ENCODE peak calls at places on chromosomes 11 and 22, in eight cellular contexts. L, R, W, A, D, F, J and I are unnamed samples.

GRCh38 chr22:42229455-42230149 is 40.9 kb downstream of the TCF20 start:
- ATAC-seq in L (no peak), R (no peak), W (no peak), A (no peak), D (peak), F (no peak), J (no peak), I (no peak)

GRCh38 chr22:30023099-30023498 is 57.2 kb upstream of the HORMAD2 start:
- ATAC-seq in L (no peak), R (no peak), W (no peak), A (no peak), D (no peak), F (no peak), J (no peak), I (no peak)

GRCh38 chr11:128458316-128458715 is 129.0 kb downstream of the ETS1 start:
- ATAC-seq in L (no peak), R (peak), W (no peak), A (no peak), D (peak), F (peak), J (no peak), I (peak)

GRCh38 chr22:41567452-41567768 is 6.6 kb downstream of the CSDC2 start:
- ATAC-seq in L (no peak), R (no peak), W (no peak), A (no peak), D (no peak), F (no peak), J (no peak), I (no peak)

GRCh38 chr11:95652002-95652472 is 137.5 kb downstream of the FAM76B start:
- ATAC-seq in L (no peak), R (no peak), W (no peak), A (no peak), D (no peak), F (no peak), J (peak), I (no peak)

GRCh38 chr11:48101044-48101733 is 115.4 kb upstream of the OR4B1 start:
- ATAC-seq in L (peak), R (no peak), W (no peak), A (no peak), D (no peak), F (no peak), J (peak), I (no peak)

GRCh38 chr11:64875369-64876225 is 2.8 kb downstream of the EHD1 start:
- ATAC-seq in L (peak), R (no peak), W (no peak), A (no peak), D (no peak), F (no peak), J (no peak), I (no peak)

GRCh38 chr22:22746061-22746962 is 101.9 kb downstream of the GGTLC2 start:
- ATAC-seq in L (no peak), R (no peak), W (peak), A (no peak), D (no peak), F (peak), J (peak), I (no peak)

GRCh38 chr11:130121430-130121978 is 38.1 kb upstream of the ST14 start:
- ATAC-seq in L (no peak), R (peak), W (no peak), A (no peak), D (no peak), F (no peak), J (no peak), I (no peak)

GRCh38 chr22:27120036-27120435 is 462.6 kb downstream of the MIAT start:
- ATAC-seq in L (no peak), R (no peak), W (no peak), A (no peak), D (no peak), F (no peak), J (no peak), I (no peak)

GRCh38 chr11:36485296-36485870 is 24.7 kb downstream of the TRAF6 start:
- ATAC-seq in L (no peak), R (no peak), W (no peak), A (no peak), D (no peak), F (no peak), J (no peak), I (no peak)

GRCh38 chr11:18394928-18395734 is 768 bp downstream of the LDHA start:
- ATAC-seq in L (no peak), R (no peak), W (peak), A (peak), D (peak), F (no peak), J (peak), I (no peak)

GRCh38 chr22:22093743-22094142 is 111.2 kb upstream of the TOP3B start:
- ATAC-seq in L (no peak), R (no peak), W (no peak), A (no peak), D (no peak), F (no peak), J (no peak), I (no peak)

GRCh38 chr11:2306971-2307732 is 5.3 kb downstream of the TSPAN32 start:
- ATAC-seq in L (no peak), R (no peak), W (no peak), A (no peak), D (peak), F (no peak), J (no peak), I (peak)

GRCh38 chr11:7600205-7600775 is 73.0 kb downstream of the CYB5R2 start:
- ATAC-seq in L (peak), R (peak), W (no peak), A (no peak), D (peak), F (peak), J (peak), I (peak)

GRCh38 chr22:31958625-31959239 is 14.4 kb downstream of the YWHAH start:
- ATAC-seq in L (no peak), R (no peak), W (no peak), A (no peak), D (no peak), F (no peak), J (peak), I (no peak)

GRCh38 chr22:43742551-43742950 is 69.6 kb downstream of the EFCAB6 start:
- ATAC-seq in L (no peak), R (no peak), W (no peak), A (peak), D (no peak), F (no peak), J (no peak), I (no peak)

GRCh38 chr11:72897506-72897905 is 83.3 kb downstream of the ATG16L2 start:
- ATAC-seq in L (no peak), R (no peak), W (no peak), A (no peak), D (no peak), F (no peak), J (no peak), I (no peak)

GRCh38 chr22:19800761-19801244 is 40.2 kb downstream of the TBX1 start:
- ATAC-seq in L (peak), R (peak), W (no peak), A (peak), D (no peak), F (peak), J (peak), I (no peak)

GRCh38 chr11:93747122-93747521 is 5.7 kb downstream of the C11orf54 start:
- ATAC-seq in L (peak), R (no peak), W (peak), A (no peak), D (no peak), F (no peak), J (no peak), I (no peak)

GRCh38 chr11:61023086-61024035 is 51.9 kb downstream of the CD6 start:
- ATAC-seq in L (no peak), R (no peak), W (peak), A (no peak), D (no peak), F (no peak), J (no peak), I (no peak)

GRCh38 chr11:61026121-61027031 is 54.9 kb downstream of the CD6 start:
- ATAC-seq in L (no peak), R (no peak), W (no peak), A (no peak), D (peak), F (no peak), J (no peak), I (peak)

GRCh38 chr11:61024938-61025818 is 53.7 kb downstream of the CD6 start:
- ATAC-seq in L (no peak), R (no peak), W (no peak), A (no peak), D (no peak), F (no peak), J (no peak), I (no peak)

GRCh38 chr11:61027141-61027840 is 55.8 kb downstream of the CD6 start:
- ATAC-seq in L (peak), R (no peak), W (no peak), A (no peak), D (no peak), F (no peak), J (no peak), I (no peak)

DNA sequence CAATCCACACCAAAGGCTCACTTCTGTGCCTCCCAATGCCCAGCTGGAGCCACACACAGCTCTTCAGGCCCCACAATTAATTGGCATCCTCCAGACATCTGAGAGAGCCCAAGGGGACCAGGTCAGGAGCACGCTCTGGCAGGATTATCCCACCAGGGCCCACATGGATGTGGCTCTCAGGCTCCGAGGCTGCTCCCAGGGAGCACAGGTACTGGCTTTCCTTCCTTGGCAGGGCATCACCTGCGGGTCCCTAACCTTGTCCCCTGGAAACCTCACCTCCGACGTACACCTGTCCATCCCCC is 54.3 kb downstream of the CD6 start:
- ATAC-seq in L (no peak), R (no peak), W (no peak), A (no peak), D (no peak), F (no peak), J (no peak), I (no peak)
- TF ChIP-seq POLR2AphosphoS5 in L (no peak), R (no peak), W (no peak), A (no peak), D (no peak), F (no peak), J (no peak), I (no peak)

GRCh38 chr11:75301602-75302345 is 49.7 kb downstream of the ARRB1 start:
- ATAC-seq in L (no peak), R (no peak), W (no peak), A (no peak), D (peak), F (peak), J (peak), I (peak)
- TF ChIP-seq POLR2AphosphoS5 in L (no peak), R (no peak), W (no peak), A (no peak), D (no peak), F (no peak), J (no peak), I (no peak)

GRCh38 chr11:120231963-120232362 is 8.0 kb upstream of the POU2F3 start:
- ATAC-seq in L (peak), R (no peak), W (no peak), A (no peak), D (no peak), F (no peak), J (no peak), I (no peak)

GRCh38 chr11:120230433-120231071 is 9.4 kb upstream of the POU2F3 start:
- ATAC-seq in L (no peak), R (no peak), W (no peak), A (no peak), D (no peak), F (no peak), J (no peak), I (no peak)

GRCh38 chr11:120236169-120237107 is 3.5 kb upstream of the POU2F3 start:
- ATAC-seq in L (no peak), R (peak), W (peak), A (peak), D (no peak), F (peak), J (peak), I (no peak)

GRCh38 chr11:120235024-120235628 is 4.8 kb upstream of the POU2F3 start:
- ATAC-seq in L (peak), R (peak), W (peak), A (peak), D (peak), F (peak), J (peak), I (no peak)

GRCh38 chr11:120233207-120233803 is 6.6 kb upstream of the POU2F3 start:
- ATAC-seq in L (peak), R (no peak), W (no peak), A (no peak), D (no peak), F (no peak), J (no peak), I (no peak)
- TF ChIP-seq POLR2AphosphoS5 in L (no peak), R (no peak), W (no peak), A (no peak), D (no peak), F (no peak), J (no peak), I (no peak)

GRCh38 chr11:120090411-120090810 is 47.5 kb downstream of the TRIM29 start:
- ATAC-seq in L (no peak), R (no peak), W (no peak), A (no peak), D (no peak), F (no peak), J (no peak), I (no peak)

GRCh38 chr11:120091701-120092100 is 46.2 kb downstream of the TRIM29 start:
- ATAC-seq in L (no peak), R (no peak), W (no peak), A (no peak), D (no peak), F (no peak), J (no peak), I (peak)

GRCh38 chr11:120089036-120090001 is 48.6 kb downstream of the TRIM29 start:
- ATAC-seq in L (no peak), R (no peak), W (no peak), A (no peak), D (no peak), F (no peak), J (no peak), I (no peak)

GRCh38 chr11:120088056-120088455 is 49.9 kb downstream of the TRIM29 start:
- ATAC-seq in L (no peak), R (no peak), W (no peak), A (no peak), D (no peak), F (no peak), J (no peak), I (no peak)

DNA sequence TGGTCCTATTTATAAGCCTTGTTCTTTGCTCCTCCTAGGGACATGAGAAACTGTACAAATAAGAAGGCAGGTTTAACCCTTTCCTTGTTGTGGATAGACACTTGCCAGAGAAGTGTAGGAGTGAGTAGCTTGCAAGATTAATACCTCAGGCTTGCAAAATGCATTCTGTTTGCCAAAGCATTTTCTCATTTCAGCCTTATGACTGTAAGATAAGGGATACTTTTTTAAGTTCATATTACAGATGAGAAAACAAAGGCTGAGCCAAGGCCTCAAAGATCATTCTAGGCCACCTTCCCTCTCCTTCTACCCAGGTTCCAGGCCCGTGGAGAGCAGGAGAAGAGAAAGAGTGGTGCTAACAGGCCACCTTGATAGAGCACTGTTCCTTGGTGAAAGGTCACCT is 46.8 kb downstream of the TRIM29 start:
- ATAC-seq in L (no peak), R (no peak), W (no peak), A (no peak), D (peak), F (no peak), J (no peak), I (no peak)
- TF ChIP-seq POLR2AphosphoS5 in L (no peak), R (no peak), W (no peak), A (no peak), D (no peak), F (no peak), J (no peak), I (no peak)